ENCODE peak calls at places on chromosomes 11 and 22, in seven cellular contexts. One of them, this sample, is unnamed.

GRCh38 chr11:123838659-123839058 is 32.5 kb upstream of the OR6M1 start:
- DNase-seq in breast epithelium: no peak
- DNase-seq in astrocyte of the spinal cord: no peak
- DNase-seq in dorsolateral prefrontal cortex: no peak
- DNase-seq in heart right ventricle: no peak
- DNase-seq in HL-60: no peak
- DNase-seq in bronchial epithelial cell: peak
- DNase-seq in this sample: no peak

GRCh38 chr22:26890870-26891269 is 233.5 kb downstream of the MIAT start:
- DNase-seq in bronchial epithelial cell: no peak
- DNase-seq in breast epithelium: no peak
- DNase-seq in heart right ventricle: no peak
- DNase-seq in astrocyte of the spinal cord: no peak
- DNase-seq in HL-60: no peak
- DNase-seq in dorsolateral prefrontal cortex: no peak
- DNase-seq in this sample: no peak

GRCh38 chr22:30212363-30212995 is 34.1 kb downstream of the LIF start:
- DNase-seq in heart right ventricle: peak
- DNase-seq in bronchial epithelial cell: peak
- DNase-seq in breast epithelium: peak
- DNase-seq in astrocyte of the spinal cord: peak
- DNase-seq in dorsolateral prefrontal cortex: no peak
- DNase-seq in HL-60: peak
- DNase-seq in this sample: peak

GRCh38 chr11:68461284-68461861 is 821 bp downstream of the PPP6R3 start:
- DNase-seq in bronchial epithelial cell: peak
- DNase-seq in heart right ventricle: no peak
- DNase-seq in HL-60: no peak
- DNase-seq in breast epithelium: no peak
- DNase-seq in astrocyte of the spinal cord: peak
- DNase-seq in dorsolateral prefrontal cortex: no peak
- DNase-seq in this sample: no peak

GRCh38 chr11:1310772-1311468 is 1.5 kb upstream of the TOLLIP start:
- DNase-seq in bronchial epithelial cell: no peak
- DNase-seq in heart right ventricle: no peak
- DNase-seq in dorsolateral prefrontal cortex: no peak
- DNase-seq in astrocyte of the spinal cord: no peak
- DNase-seq in breast epithelium: no peak
- DNase-seq in HL-60: no peak
- DNase-seq in this sample: no peak

GRCh38 chr22:29710922-29711593 is 8.7 kb upstream of the CABP7 start:
- DNase-seq in bronchial epithelial cell: no peak
- DNase-seq in astrocyte of the spinal cord: no peak
- DNase-seq in heart right ventricle: peak
- DNase-seq in dorsolateral prefrontal cortex: no peak
- DNase-seq in HL-60: no peak
- DNase-seq in breast epithelium: no peak
- DNase-seq in this sample: no peak

GRCh38 chr11:91866642-91867041 is 358.0 kb upstream of the FAT3 start:
- DNase-seq in HL-60: no peak
- DNase-seq in breast epithelium: no peak
- DNase-seq in heart right ventricle: no peak
- DNase-seq in bronchial epithelial cell: no peak
- DNase-seq in astrocyte of the spinal cord: no peak
- DNase-seq in dorsolateral prefrontal cortex: no peak
- DNase-seq in this sample: no peak

GRCh38 chr11:6238902-6239301 is at the start of gene CNGA4:
- DNase-seq in heart right ventricle: no peak
- DNase-seq in breast epithelium: no peak
- DNase-seq in bronchial epithelial cell: no peak
- DNase-seq in HL-60: no peak
- DNase-seq in astrocyte of the spinal cord: no peak
- DNase-seq in dorsolateral prefrontal cortex: no peak
- DNase-seq in this sample: no peak

GRCh38 chr11:122617297-122617696 is 38.2 kb upstream of the UBASH3B start:
- DNase-seq in breast epithelium: no peak
- DNase-seq in bronchial epithelial cell: peak
- DNase-seq in astrocyte of the spinal cord: no peak
- DNase-seq in dorsolateral prefrontal cortex: no peak
- DNase-seq in heart right ventricle: no peak
- DNase-seq in HL-60: no peak
- DNase-seq in this sample: no peak

GRCh38 chr11:116190861-116191260 is 581.9 kb downstream of the BUD13 start:
- DNase-seq in HL-60: no peak
- DNase-seq in heart right ventricle: no peak
- DNase-seq in dorsolateral prefrontal cortex: no peak
- DNase-seq in bronchial epithelial cell: no peak
- DNase-seq in breast epithelium: no peak
- DNase-seq in astrocyte of the spinal cord: no peak
- DNase-seq in this sample: no peak

GRCh38 chr11:7977251-7977917 is 9.8 kb upstream of the EIF3F start:
- DNase-seq in dorsolateral prefrontal cortex: no peak
- DNase-seq in bronchial epithelial cell: peak
- DNase-seq in HL-60: peak
- DNase-seq in heart right ventricle: no peak
- DNase-seq in breast epithelium: no peak
- DNase-seq in astrocyte of the spinal cord: peak
- DNase-seq in this sample: peak

GRCh38 chr11:11311169-11311568 is 41.9 kb downstream of the CSNK2A3 start:
- DNase-seq in astrocyte of the spinal cord: no peak
- DNase-seq in bronchial epithelial cell: no peak
- DNase-seq in heart right ventricle: no peak
- DNase-seq in breast epithelium: no peak
- DNase-seq in dorsolateral prefrontal cortex: no peak
- DNase-seq in HL-60: peak
- DNase-seq in this sample: no peak

GRCh38 chr11:26931248-26931631 is 62.7 kb upstream of the FIBIN start:
- DNase-seq in astrocyte of the spinal cord: peak
- DNase-seq in bronchial epithelial cell: no peak
- DNase-seq in dorsolateral prefrontal cortex: no peak
- DNase-seq in HL-60: no peak
- DNase-seq in breast epithelium: no peak
- DNase-seq in heart right ventricle: peak
- DNase-seq in this sample: no peak

GRCh38 chr11:17098632-17099031 is 21.2 kb upstream of the RPS13 start:
- DNase-seq in heart right ventricle: no peak
- DNase-seq in HL-60: no peak
- DNase-seq in bronchial epithelial cell: no peak
- DNase-seq in breast epithelium: no peak
- DNase-seq in astrocyte of the spinal cord: no peak
- DNase-seq in dorsolateral prefrontal cortex: no peak
- DNase-seq in this sample: no peak

GRCh38 chr11:68525930-68526329 is 65.4 kb downstream of the PPP6R3 start:
- DNase-seq in HL-60: no peak
- DNase-seq in astrocyte of the spinal cord: peak
- DNase-seq in bronchial epithelial cell: peak
- DNase-seq in dorsolateral prefrontal cortex: no peak
- DNase-seq in breast epithelium: no peak
- DNase-seq in heart right ventricle: no peak
- DNase-seq in this sample: no peak

GRCh38 chr11:117669062-117669461 is 128.0 kb downstream of the DSCAML1 start:
- DNase-seq in breast epithelium: no peak
- DNase-seq in HL-60: no peak
- DNase-seq in heart right ventricle: no peak
- DNase-seq in astrocyte of the spinal cord: no peak
- DNase-seq in dorsolateral prefrontal cortex: peak
- DNase-seq in bronchial epithelial cell: no peak
- DNase-seq in this sample: no peak

GRCh38 chr11:12179521-12179920 is 69.1 kb downstream of the MICAL2 start:
- DNase-seq in heart right ventricle: no peak
- DNase-seq in bronchial epithelial cell: no peak
- DNase-seq in astrocyte of the spinal cord: no peak
- DNase-seq in dorsolateral prefrontal cortex: no peak
- DNase-seq in breast epithelium: no peak
- DNase-seq in HL-60: no peak
- DNase-seq in this sample: no peak

GRCh38 chr22:38107692-38108515 is 2.6 kb downstream of the BAIAP2L2 start:
- DNase-seq in heart right ventricle: no peak
- DNase-seq in bronchial epithelial cell: no peak
- DNase-seq in HL-60: no peak
- DNase-seq in astrocyte of the spinal cord: no peak
- DNase-seq in dorsolateral prefrontal cortex: no peak
- DNase-seq in breast epithelium: no peak
- DNase-seq in this sample: no peak

GRCh38 chr11:6319879-6320410 is 356 bp downstream of the CAVIN3 start:
- DNase-seq in heart right ventricle: peak
- DNase-seq in HL-60: no peak
- DNase-seq in astrocyte of the spinal cord: peak
- DNase-seq in dorsolateral prefrontal cortex: peak
- DNase-seq in breast epithelium: peak
- DNase-seq in bronchial epithelial cell: peak
- DNase-seq in this sample: peak

DNA sequence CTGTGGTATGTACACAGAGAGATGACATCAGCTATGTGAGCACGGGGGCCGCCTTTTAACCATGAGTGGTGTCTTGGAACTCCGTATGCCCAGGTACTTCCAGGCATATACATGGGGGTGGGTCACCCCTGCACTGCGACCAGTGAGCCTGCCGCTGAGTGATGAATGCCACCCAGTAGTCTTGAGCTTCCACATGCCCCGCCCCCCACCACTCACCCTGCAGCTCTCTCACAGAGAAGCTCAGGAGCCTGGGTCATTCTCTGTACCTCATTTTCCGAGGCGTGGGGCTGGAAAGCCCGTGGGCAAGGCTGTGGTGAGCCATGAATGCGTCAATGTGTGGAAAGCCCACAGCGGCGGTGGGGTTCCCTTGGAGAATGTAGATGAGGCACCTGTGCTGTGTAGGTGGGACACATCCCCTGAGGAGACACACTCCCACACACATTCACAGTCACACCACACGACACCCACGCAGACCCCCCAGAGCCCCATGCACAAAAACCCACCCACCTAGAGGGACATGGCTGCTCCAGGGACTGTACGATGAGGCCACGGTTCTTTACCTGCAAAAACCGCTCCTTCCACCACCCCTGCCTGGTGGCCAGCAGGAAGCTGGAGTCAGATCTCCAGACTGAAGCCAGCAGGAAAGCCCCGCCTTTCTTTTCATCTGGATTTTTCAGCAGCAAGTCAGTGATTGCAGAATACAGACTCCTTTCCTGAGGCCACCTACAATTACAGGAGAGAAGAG is 67.6 kb downstream of the PIWIL3 start:
- DNase-seq in heart right ventricle: no peak
- DNase-seq in astrocyte of the spinal cord: no peak
- DNase-seq in HL-60: no peak
- DNase-seq in bronchial epithelial cell: no peak
- DNase-seq in dorsolateral prefrontal cortex: no peak
- DNase-seq in breast epithelium: no peak
- DNase-seq in this sample: no peak
- H3K4me3 ChIP-seq in heart right ventricle: no peak
- H3K4me3 ChIP-seq in astrocyte of the spinal cord: no peak
- H3K4me3 ChIP-seq in HL-60: no peak
- H3K4me3 ChIP-seq in bronchial epithelial cell: no peak
- H3K4me3 ChIP-seq in dorsolateral prefrontal cortex: no peak
- H3K4me3 ChIP-seq in breast epithelium: no peak
- H3K4me3 ChIP-seq in this sample: no peak

GRCh38 chr11:280762-281485 is 2.7 kb downstream of the NLRP6 start:
- DNase-seq in astrocyte of the spinal cord: no peak
- DNase-seq in bronchial epithelial cell: no peak
- DNase-seq in breast epithelium: no peak
- DNase-seq in dorsolateral prefrontal cortex: peak
- DNase-seq in HL-60: no peak
- DNase-seq in heart right ventricle: peak
- DNase-seq in this sample: no peak

GRCh38 chr11:276219-276618 is 2.0 kb upstream of the NLRP6 start:
- DNase-seq in dorsolateral prefrontal cortex: no peak
- DNase-seq in breast epithelium: no peak
- DNase-seq in bronchial epithelial cell: no peak
- DNase-seq in astrocyte of the spinal cord: no peak
- DNase-seq in HL-60: no peak
- DNase-seq in heart right ventricle: no peak
- DNase-seq in this sample: no peak

GRCh38 chr11:279966-280761 is 2.0 kb downstream of the NLRP6 start:
- DNase-seq in HL-60: peak
- DNase-seq in dorsolateral prefrontal cortex: peak
- DNase-seq in bronchial epithelial cell: no peak
- DNase-seq in astrocyte of the spinal cord: peak
- DNase-seq in breast epithelium: no peak
- DNase-seq in heart right ventricle: peak
- DNase-seq in this sample: no peak

GRCh38 chr11:279040-279965 is 1.1 kb downstream of the NLRP6 start:
- DNase-seq in heart right ventricle: peak
- DNase-seq in HL-60: no peak
- DNase-seq in astrocyte of the spinal cord: no peak
- DNase-seq in dorsolateral prefrontal cortex: peak
- DNase-seq in bronchial epithelial cell: no peak
- DNase-seq in breast epithelium: no peak
- DNase-seq in this sample: no peak

GRCh38 chr11:278001-278951 is at the start of gene NLRP6:
- DNase-seq in heart right ventricle: peak
- DNase-seq in astrocyte of the spinal cord: no peak
- DNase-seq in bronchial epithelial cell: no peak
- DNase-seq in breast epithelium: no peak
- DNase-seq in dorsolateral prefrontal cortex: peak
- DNase-seq in HL-60: no peak
- DNase-seq in this sample: no peak
- H3K4me3 ChIP-seq in heart right ventricle: peak
- H3K4me3 ChIP-seq in astrocyte of the spinal cord: no peak
- H3K4me3 ChIP-seq in bronchial epithelial cell: no peak
- H3K4me3 ChIP-seq in breast epithelium: peak
- H3K4me3 ChIP-seq in dorsolateral prefrontal cortex: no peak
- H3K4me3 ChIP-seq in HL-60: no peak
- H3K4me3 ChIP-seq in this sample: no peak

GRCh38 chr22:17218341-17218740 is 894 bp downstream of the ADA2 start:
- DNase-seq in heart right ventricle: no peak
- DNase-seq in HL-60: no peak
- DNase-seq in dorsolateral prefrontal cortex: no peak
- DNase-seq in astrocyte of the spinal cord: no peak
- DNase-seq in bronchial epithelial cell: no peak
- DNase-seq in breast epithelium: no peak
- DNase-seq in this sample: no peak

GRCh38 chr22:17214416-17215043 is 4.7 kb downstream of the ADA2 start:
- DNase-seq in breast epithelium: no peak
- DNase-seq in dorsolateral prefrontal cortex: no peak
- DNase-seq in astrocyte of the spinal cord: no peak
- DNase-seq in HL-60: no peak
- DNase-seq in heart right ventricle: no peak
- DNase-seq in bronchial epithelial cell: no peak
- DNase-seq in this sample: no peak

GRCh38 chr22:17222503-17222902 is 3.3 kb upstream of the ADA2 start:
- DNase-seq in HL-60: no peak
- DNase-seq in breast epithelium: no peak
- DNase-seq in dorsolateral prefrontal cortex: no peak
- DNase-seq in bronchial epithelial cell: no peak
- DNase-seq in astrocyte of the spinal cord: no peak
- DNase-seq in heart right ventricle: no peak
- DNase-seq in this sample: no peak

GRCh38 chr22:17213976-17214375 is 5.3 kb downstream of the ADA2 start:
- DNase-seq in bronchial epithelial cell: no peak
- DNase-seq in heart right ventricle: peak
- DNase-seq in dorsolateral prefrontal cortex: no peak
- DNase-seq in HL-60: no peak
- DNase-seq in breast epithelium: no peak
- DNase-seq in astrocyte of the spinal cord: peak
- DNase-seq in this sample: no peak

GRCh38 chr22:17217179-17217578 is 2.1 kb downstream of the ADA2 start:
- DNase-seq in breast epithelium: no peak
- DNase-seq in HL-60: no peak
- DNase-seq in bronchial epithelial cell: no peak
- DNase-seq in dorsolateral prefrontal cortex: no peak
- DNase-seq in astrocyte of the spinal cord: no peak
- DNase-seq in heart right ventricle: no peak
- DNase-seq in this sample: no peak
- H3K4me3 ChIP-seq in breast epithelium: no peak
- H3K4me3 ChIP-seq in HL-60: no peak
- H3K4me3 ChIP-seq in bronchial epithelial cell: no peak
- H3K4me3 ChIP-seq in dorsolateral prefrontal cortex: no peak
- H3K4me3 ChIP-seq in astrocyte of the spinal cord: no peak
- H3K4me3 ChIP-seq in heart right ventricle: no peak
- H3K4me3 ChIP-seq in this sample: no peak

GRCh38 chr11:35145249-35145648 is 6.3 kb downstream of the CD44 start:
- DNase-seq in HL-60: peak
- DNase-seq in heart right ventricle: no peak
- DNase-seq in astrocyte of the spinal cord: peak
- DNase-seq in breast epithelium: no peak
- DNase-seq in bronchial epithelial cell: no peak
- DNase-seq in dorsolateral prefrontal cortex: no peak
- DNase-seq in this sample: no peak
- H3K4me3 ChIP-seq in HL-60: no peak
- H3K4me3 ChIP-seq in heart right ventricle: no peak
- H3K4me3 ChIP-seq in astrocyte of the spinal cord: no peak
- H3K4me3 ChIP-seq in breast epithelium: no peak
- H3K4me3 ChIP-seq in bronchial epithelial cell: no peak
- H3K4me3 ChIP-seq in dorsolateral prefrontal cortex: no peak
- H3K4me3 ChIP-seq in this sample: no peak

This sample was measured in skeletal muscle cell.